ENCODE peak calls at places on chromosome 5, in seven cellular contexts. D, T, E, U, C, N and H are unnamed samples.

GRCh38 chr5:21802869-21803490 is 1050.2 kb downstream of the CDH12 start:
- DNase-seq in D (no peak), T (no peak), E (no peak), U (no peak), C (peak; percentile 40), N (peak; percentile 11), H (no peak)

GRCh38 chr5:59685806-59686205 is 207.7 kb downstream of the PDE4D start:
- DNase-seq in D (no peak), T (no peak), E (no peak), U (no peak), C (no peak), N (no peak), H (no peak)

GRCh38 chr5:179765400-179765799 is 28.4 kb upstream of the LTC4S start:
- DNase-seq in D (no peak), T (peak; percentile 15), E (no peak), U (peak; percentile 55), C (peak; percentile 83), N (no peak), H (no peak)

GRCh38 chr5:40437452-40437861 is 242.3 kb upstream of the PTGER4 start:
- DNase-seq in D (no peak), T (no peak), E (no peak), U (peak; percentile 35), C (peak; percentile 92), N (no peak), H (peak; percentile 38)

GRCh38 chr5:176664479-176664878 is 17.2 kb downstream of the TSPAN17 start:
- DNase-seq in D (no peak), T (no peak), E (no peak), U (no peak), C (no peak), N (no peak), H (no peak)

GRCh38 chr5:143448518-143448917 is 45.0 kb upstream of the NR3C1 start:
- DNase-seq in D (no peak), T (no peak), E (no peak), U (no peak), C (no peak), N (no peak), H (no peak)

GRCh38 chr5:78492216-78492615 is 131.8 kb downstream of the SCAMP1 start:
- DNase-seq in D (no peak), T (no peak), E (no peak), U (no peak), C (no peak), N (no peak), H (no peak)

GRCh38 chr5:90359073-90359804 is 50.3 kb downstream of the CETN3 start:
- DNase-seq in D (no peak), T (no peak), E (no peak), U (no peak), C (no peak), N (peak; percentile 2), H (no peak)

GRCh38 chr5:113382736-113383135 is 52.1 kb downstream of the TSSK1B start:
- DNase-seq in D (no peak), T (no peak), E (no peak), U (no peak), C (peak; percentile 80), N (no peak), H (no peak)

GRCh38 chr5:159003045-159004030 is 96.4 kb downstream of the EBF1 start:
- DNase-seq in D (peak; percentile 65), T (no peak), E (no peak), U (no peak), C (peak; percentile 67), N (no peak), H (no peak)

GRCh38 chr5:141223112-141223783 is at the start of gene PCDHB14:
- DNase-seq in D (no peak), T (no peak), E (no peak), U (no peak), C (peak; percentile 13), N (peak; percentile 85), H (no peak)

GRCh38 chr5:57987552-57987951 is 472.3 kb downstream of the PLK2 start:
- DNase-seq in D (no peak), T (no peak), E (no peak), U (no peak), C (no peak), N (no peak), H (no peak)

GRCh38 chr5:68330564-68330963 is 115.0 kb downstream of the PIK3R1 start:
- DNase-seq in D (no peak), T (no peak), E (no peak), U (no peak), C (peak; percentile 28), N (no peak), H (no peak)

GRCh38 chr5:8907168-8907868 is 638.6 kb downstream of the SEMA5A start:
- DNase-seq in D (no peak), T (no peak), E (no peak), U (peak; percentile 34), C (peak; percentile 94), N (no peak), H (no peak)

GRCh38 chr5:180084638-180085561 is 13.3 kb upstream of the RNF130 start:
- DNase-seq in D (no peak), T (no peak), E (peak; percentile 76), U (no peak), C (peak; percentile 44), N (peak; percentile 36), H (no peak)

GRCh38 chr5:173736374-173736773 is 119.9 kb upstream of the BOD1 start:
- DNase-seq in D (no peak), T (no peak), E (no peak), U (no peak), C (no peak), N (no peak), H (no peak)

GRCh38 chr5:111668713-111669112 is 88.3 kb downstream of the NREP start:
- DNase-seq in D (no peak), T (no peak), E (no peak), U (peak; percentile 16), C (peak; percentile 83), N (no peak), H (no peak)

GRCh38 chr5:179613460-179614071 is 9.9 kb downstream of the HNRNPH1 start:
- DNase-seq in D (peak; percentile 36), T (no peak), E (no peak), U (peak; percentile 47), C (no peak), N (no peak), H (no peak)

GRCh38 chr5:52582313-52582712 is 205.4 kb upstream of the ITGA1 start:
- DNase-seq in D (no peak), T (no peak), E (no peak), U (no peak), C (no peak), N (peak; percentile 13), H (no peak)
- TF ChIP-seq CTCF in D (no peak), T (no peak), E (no peak), U (no peak), C (no peak), N (peak; percentile 51), H (no peak)

GRCh38 chr5:1057485-1057825 is 48.9 kb downstream of the NKD2 start:
- DNase-seq in D (no peak), T (no peak), E (no peak), U (no peak), C (no peak), N (no peak), H (no peak)
- H3K36me3 ChIP-seq in D (peaks cover 77% of the 10 kb centered on the region), T (peaks cover 91% of the 10 kb centered on the region), E (peaks cover 16% of the 10 kb centered on the region), U (peaks cover 1% of the 10 kb centered on the region), C (no peaks in the 10 kb centered on the region), N (no peaks in the 10 kb centered on the region), H (peaks cover 11% of the 10 kb centered on the region)

GRCh38 chr5:28346696-28347095 is 1308.3 kb upstream of the CDH9 start:
- DNase-seq in D (no peak), T (no peak), E (no peak), U (no peak), C (no peak), N (no peak), H (no peak)

GRCh38 chr5:28344803-28345433 is 1306.5 kb upstream of the CDH9 start:
- DNase-seq in D (no peak), T (no peak), E (no peak), U (peak; percentile 7), C (peak; percentile 65), N (peak; percentile 77), H (no peak)
- TF ChIP-seq CTCF in D (no peak), T (no peak), E (no peak), U (peak; percentile 50), C (peak; percentile 52), N (peak; percentile 85), H (no peak)

GRCh38 chr5:73067213-73067612 is 53.2 kb upstream of the TMEM171 start:
- DNase-seq in D (no peak), T (no peak), E (no peak), U (no peak), C (no peak), N (no peak), H (no peak)
- H3K36me3 ChIP-seq in D (peaks cover 45% of the 10 kb centered on the region), T (peaks cover 62% of the 10 kb centered on the region), E (peaks cover 4% of the 10 kb centered on the region), U (no peaks in the 10 kb centered on the region), C (peaks cover 3% of the 10 kb centered on the region), N (peaks cover 4% of the 10 kb centered on the region), H (no peaks in the 10 kb centered on the region)

GRCh38 chr5:77032635-77033034 is 2.4 kb downstream of the AGGF1 start:
- DNase-seq in D (no peak), T (no peak), E (no peak), U (no peak), C (no peak), N (no peak), H (no peak)
- TF ChIP-seq CTCF in D (no peak), T (no peak), E (no peak), U (no peak), C (no peak), N (no peak), H (no peak)

GRCh38 chr5:5464036-5464715 is 41.7 kb downstream of the ICE1 start:
- DNase-seq in D (no peak), T (no peak), E (no peak), U (no peak), C (no peak), N (no peak), H (no peak)
- H3K36me3 ChIP-seq in D (peaks cover 84% of the 10 kb centered on the region), T (peaks cover 95% of the 10 kb centered on the region), E (peaks cover 13% of the 10 kb centered on the region), U (no peaks in the 10 kb centered on the region), C (peaks cover 3% of the 10 kb centered on the region), N (peaks cover 11% of the 10 kb centered on the region), H (peaks cover 32% of the 10 kb centered on the region)

DNA sequence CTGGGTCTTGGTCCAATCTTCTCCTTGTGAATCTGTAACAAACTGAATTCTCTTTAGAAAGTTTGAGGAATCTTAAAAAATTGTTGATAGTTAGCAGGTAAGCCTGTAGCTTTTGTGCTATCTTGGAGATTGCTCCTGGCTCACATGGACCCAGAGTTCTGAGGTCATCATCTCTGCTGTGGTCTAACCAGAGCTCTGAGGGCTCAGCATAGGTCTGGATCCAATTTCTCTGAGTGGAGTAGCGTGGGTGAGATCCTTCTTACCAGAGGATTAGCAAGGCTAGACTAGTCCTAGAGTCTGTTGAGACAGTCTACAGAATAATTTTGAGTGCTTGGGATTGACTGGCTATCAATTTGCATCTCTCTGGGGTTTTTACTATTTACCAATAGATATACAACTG is 60.5 kb upstream of the IL6ST start:
- DNase-seq in D (no peak), T (no peak), E (no peak), U (no peak), C (no peak), N (no peak), H (no peak)
- TF ChIP-seq CTCF in D (no peak), T (no peak), E (no peak), U (no peak), C (no peak), N (no peak), H (no peak)